ENCODE peak calls at places on chromosome 18, in four cellular contexts. Z is IMR-90, M is GM06990, F is brain microvascular endothelial cell. Y is an unnamed sample.

GRCh38 chr18:77136076-77136718 is 3.6 kb upstream of the MBP start:
- DNase-seq in Z (no peak), M (no peak), F (no peak), Y (no peak)

GRCh38 chr18:55546873-55547704 is 40.9 kb downstream of the TCF4 start:
- DNase-seq in Z (peak; percentile 82), M (no peak), F (peak; percentile 61), Y (peak; percentile 65)

GRCh38 chr18:61132036-61132435 is 201.2 kb upstream of the CDH20 start:
- DNase-seq in Z (no peak), M (no peak), F (no peak), Y (no peak)

GRCh38 chr18:64273724-64274123 is 124.8 kb upstream of the LINC00305 start:
- DNase-seq in Z (no peak), M (no peak), F (no peak), Y (no peak)

GRCh38 chr18:22439447-22439846 is 21.7 kb upstream of the CTAGE1 start:
- DNase-seq in Z (peak; percentile 63), M (no peak), F (peak; percentile 27), Y (peak; percentile 27)

GRCh38 chr18:23664674-23665073 is 2.0 kb upstream of the ANKRD29 start:
- DNase-seq in Z (peak; percentile 19), M (no peak), F (no peak), Y (no peak)

GRCh38 chr18:13539050-13539449 is 187.3 kb downstream of the FAM210A start:
- DNase-seq in Z (no peak), M (no peak), F (no peak), Y (no peak)

GRCh38 chr18:32906506-32907214 is 133.8 kb upstream of the KLHL14 start:
- DNase-seq in Z (no peak), M (no peak), F (no peak), Y (no peak)

GRCh38 chr18:35923939-35924338 is 48.5 kb upstream of the RMP24 start:
- DNase-seq in Z (no peak), M (no peak), F (no peak), Y (no peak)

GRCh38 chr18:5052491-5052890 is 144.6 kb downstream of the AKAIN1 start:
- DNase-seq in Z (no peak), M (no peak), F (no peak), Y (no peak)

GRCh38 chr18:13235326-13235937 is 16.9 kb downstream of the LDLRAD4 start:
- DNase-seq in Z (no peak), M (no peak), F (no peak), Y (no peak)

GRCh38 chr18:35822431-35822830 is 150.0 kb upstream of the RMP24 start:
- DNase-seq in Z (no peak), M (no peak), F (no peak), Y (peak; percentile 6)

GRCh38 chr18:79071037-79071960 is 2.1 kb downstream of the ATP9B start:
- DNase-seq in Z (no peak), M (no peak), F (no peak), Y (no peak)

GRCh38 chr18:13313006-13313661 is 94.6 kb downstream of the LDLRAD4 start:
- DNase-seq in Z (no peak), M (no peak), F (no peak), Y (no peak)

GRCh38 chr18:62033756-62034155 is 140.9 kb upstream of the RNF152 start:
- DNase-seq in Z (no peak), M (no peak), F (no peak), Y (no peak)

GRCh38 chr18:21330122-21330701 is 88.2 kb downstream of the GREB1L start:
- DNase-seq in Z (no peak), M (no peak), F (peak; percentile 14), Y (peak; percentile 66)

GRCh38 chr18:67730884-67731283 is 214.4 kb upstream of the DSEL start:
- DNase-seq in Z (peak; percentile 76), M (no peak), F (peak; percentile 73), Y (peak; percentile 15)

GRCh38 chr18:46333371-46334199 is 229.4 kb downstream of the HAUS1 start:
- DNase-seq in Z (no peak), M (no peak), F (no peak), Y (peak; percentile 21)

GRCh38 chr18:46332286-46332801 is 228.2 kb downstream of the HAUS1 start:
- DNase-seq in Z (no peak), M (no peak), F (no peak), Y (no peak)

GRCh38 chr18:46332956-46333355 is 228.8 kb downstream of the HAUS1 start:
- DNase-seq in Z (no peak), M (no peak), F (no peak), Y (no peak)

GRCh38 chr18:46335551-46336059 is 231.4 kb downstream of the HAUS1 start:
- DNase-seq in Z (no peak), M (no peak), F (no peak), Y (no peak)

GRCh38 chr18:46334200-46334553 is 230.0 kb downstream of the HAUS1 start:
- DNase-seq in Z (no peak), M (no peak), F (no peak), Y (no peak)
- H3K4me3 ChIP-seq in Z (no peak overlapping the region), M (no peak overlapping the region), F (peak overlapping the region; percentile 48), Y (no peak overlapping the region)

GRCh38 chr18:7789853-7790552 is 222.9 kb downstream of the PTPRM start:
- DNase-seq in Z (peak; percentile 55), M (no peak), F (no peak), Y (peak; percentile 69)
- TF ChIP-seq CTCF in Z (peak; percentile 61), M (no peak), F (peak; percentile 67), Y (peak; percentile 56)

GRCh38 chr18:3380384-3380961 is 69.5 kb upstream of the TGIF1 start:
- DNase-seq in Z (peak; percentile 58), M (peak; percentile 46), F (peak; percentile 7), Y (peak; percentile 54)
- H3K4me3 ChIP-seq in Z (no peak overlapping the region), M (no peak overlapping the region), F (no peak overlapping the region), Y (no peak overlapping the region)

DNA sequence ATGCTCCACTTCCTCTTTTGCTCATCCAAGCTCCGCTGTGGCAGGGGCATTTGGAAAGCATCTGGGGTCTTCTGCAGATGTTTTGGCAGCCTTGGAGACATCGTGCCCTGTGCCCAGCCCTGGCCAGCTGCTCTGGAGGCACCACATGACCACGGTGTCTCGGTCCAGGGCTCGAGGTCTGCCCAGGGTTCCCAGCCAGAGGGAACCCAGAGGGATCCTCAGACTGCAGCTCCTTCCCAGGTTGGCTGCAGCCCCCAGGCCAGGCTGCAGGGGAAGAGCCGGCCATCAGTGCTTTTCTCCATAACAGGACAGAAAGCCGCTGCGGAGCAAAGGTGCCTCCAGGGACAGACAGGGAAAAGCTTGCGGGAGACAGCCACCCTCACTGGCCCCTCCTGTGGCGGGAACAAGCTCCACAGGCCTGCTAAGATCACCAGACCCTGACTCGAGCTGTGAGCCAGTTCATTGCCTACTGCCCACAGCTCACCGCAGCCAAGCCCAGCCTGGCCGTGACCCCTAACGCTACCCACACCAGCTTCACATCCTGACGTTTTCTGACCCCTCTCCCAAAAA is 74.7 kb downstream of the SMAD7 start:
- DNase-seq in Z (no peak), M (no peak), F (no peak), Y (no peak)
- TF ChIP-seq CTCF in Z (no peak), M (no peak), F (peak; percentile 44), Y (no peak)

GRCh38 chr18:9404565-9405060 is 70.0 kb downstream of the TWSG1 start:
- DNase-seq in Z (no peak), M (peak; percentile 44), F (no peak), Y (peak; percentile 51)
- H3K4me3 ChIP-seq in Z (no peak overlapping the region), M (peak overlapping the region; percentile 57), F (no peak overlapping the region), Y (no peak overlapping the region)

DNA sequence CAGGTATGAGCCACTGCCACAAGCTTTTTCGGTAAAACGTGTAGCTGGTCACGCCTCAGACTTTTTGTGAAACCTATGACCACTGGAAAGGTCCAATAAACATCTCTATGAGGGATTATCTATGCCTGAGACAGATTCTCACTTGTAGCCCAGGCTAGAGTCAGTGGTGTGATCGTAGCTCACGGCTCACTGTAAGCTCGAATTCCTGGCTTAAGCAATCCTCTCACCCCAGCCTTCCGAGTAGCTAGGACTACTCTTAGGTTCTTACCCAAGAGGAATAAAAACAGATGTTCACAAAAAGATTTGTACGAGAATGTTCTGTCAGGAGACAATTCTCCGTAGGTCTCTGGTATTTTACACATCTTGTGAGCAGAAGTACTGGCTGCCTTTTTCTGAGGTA is 25.7 kb upstream of the RALBP1 start:
- DNase-seq in Z (no peak), M (no peak), F (no peak), Y (peak; percentile 29)
- TF ChIP-seq CTCF in Z (no peak), M (no peak), F (no peak), Y (no peak)

DNA sequence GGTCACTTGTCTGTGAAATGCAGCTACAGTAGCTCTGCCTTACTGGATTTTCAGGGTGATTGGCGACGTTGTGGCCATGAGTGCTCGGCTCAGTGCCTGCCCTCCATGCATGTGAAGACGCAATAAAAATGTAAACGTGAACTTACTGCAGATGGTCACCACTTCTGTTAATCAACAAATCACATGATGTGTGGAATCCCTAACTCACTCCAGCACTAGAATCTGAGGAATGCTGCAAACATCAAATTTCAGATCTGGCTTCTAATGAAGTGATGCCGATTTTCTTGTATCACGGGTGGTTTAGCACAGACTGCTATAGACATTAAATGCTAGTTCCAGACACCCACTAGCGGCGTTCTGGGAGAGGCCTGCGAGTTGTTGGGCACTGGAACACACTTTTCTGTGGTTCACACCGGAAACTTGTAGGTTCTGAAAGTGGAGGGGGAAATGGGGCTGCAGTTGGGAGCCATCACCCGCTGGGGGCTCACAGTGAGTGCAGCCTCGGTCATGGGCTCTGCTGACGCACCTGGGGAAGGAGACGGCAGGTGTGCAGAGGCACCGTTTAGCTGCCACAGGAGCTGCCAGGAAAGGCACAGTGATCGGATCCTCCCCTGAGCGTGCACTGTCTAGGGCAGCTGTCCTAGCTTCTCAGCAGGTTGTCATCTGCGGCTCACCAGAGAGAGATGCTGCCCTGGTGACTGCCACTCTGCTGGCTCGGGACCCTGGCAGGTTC is 6.6 kb downstream of the CNDP1 start:
- DNase-seq in Z (peak; percentile 28), M (no peak), F (no peak), Y (no peak)
- H3K4me3 ChIP-seq in Z (no peak overlapping the region), M (no peak overlapping the region), F (no peak overlapping the region), Y (no peak overlapping the region)

GRCh38 chr18:10544093-10544748 is 18.4 kb downstream of the NAPG start:
- DNase-seq in Z (no peak), M (no peak), F (no peak), Y (no peak)
- TF ChIP-seq CTCF in Z (no peak), M (no peak), F (peak; percentile 32), Y (no peak)

GRCh38 chr18:11802586-11802985 is 48.6 kb upstream of the CHMP1B start:
- DNase-seq in Z (no peak), M (no peak), F (no peak), Y (no peak)
- H3K4me3 ChIP-seq in Z (no peak overlapping the region), M (no peak overlapping the region), F (no peak overlapping the region), Y (no peak overlapping the region)

GRCh38 chr18:38751897-38752296 is 1186.3 kb upstream of the CELF4 start:
- DNase-seq in Z (no peak), M (peak; percentile 37), F (no peak), Y (no peak)
- TF ChIP-seq CTCF in Z (no peak), M (no peak), F (no peak), Y (no peak)